ENCODE peak calls at places on chromosome 4, in ten cellular contexts. M is frontal cortex, T is T follicular helper cell, O is T-cell, X is skeletal muscle cell, N is NB4, I is aorta, J is NCI-H1417 treated with DMSO at 0.1 percent for 48 hours, K is activated T-cell treated with anti-CD3 and anti-CD28 coated beads for 4 hours, A is endothelial cell. Z is an unnamed sample.

GRCh38 chr4:165684177-165684870 is 188.7 kb upstream of the TLL1 start:
- DNase-seq in N (no peak), I (no peak), X (peak; percentile 70), M (no peak), J (no peak), K (no peak), A (no peak), O (no peak), T (no peak), Z (no peak)

GRCh38 chr4:84879651-84880200 is 86.8 kb downstream of the WDFY3 start:
- DNase-seq in N (no peak), I (no peak), T (no peak), A (no peak), J (no peak), O (no peak), X (no peak), K (no peak), M (no peak), Z (no peak)

GRCh38 chr4:120839624-120839973 is 82.9 kb downstream of the PRDM5 start:
- DNase-seq in K (no peak), T (no peak), X (no peak), J (no peak), O (no peak), I (peak; percentile 38), A (no peak), M (no peak), N (no peak), Z (no peak)

GRCh38 chr4:39410415-39410814 is 3.7 kb downstream of the KLB start:
- DNase-seq in X (no peak), A (no peak), O (no peak), I (no peak), J (no peak), M (no peak), N (no peak), K (no peak), T (no peak), Z (no peak)

GRCh38 chr4:155419266-155419665 is 42.5 kb upstream of the MAP9 start:
- DNase-seq in T (no peak), X (no peak), J (no peak), M (no peak), O (no peak), N (no peak), K (no peak), I (no peak), A (no peak), Z (no peak)

GRCh38 chr4:109755656-109756055 is 25.8 kb upstream of the PLA2G12A start:
- DNase-seq in T (no peak), O (no peak), I (no peak), M (no peak), J (no peak), A (no peak), X (no peak), K (no peak), N (peak; percentile 25), Z (no peak)

GRCh38 chr4:124262211-124263179 is 450.0 kb downstream of the ANKRD50 start:
- DNase-seq in I (peak; percentile 61), A (peak; percentile 69), J (peak; percentile 34), K (peak; percentile 5), O (no peak), N (peak; percentile 77), M (peak; percentile 8), X (peak; percentile 60), T (peak; percentile 5), Z (peak; percentile 54)

GRCh38 chr4:41192136-41192535 is 22.2 kb downstream of the APBB2 start:
- DNase-seq in I (no peak), N (no peak), A (no peak), X (no peak), M (no peak), T (no peak), K (no peak), O (no peak), J (no peak), Z (no peak)

GRCh38 chr4:20262221-20262620 is 10.5 kb downstream of the SLIT2 start:
- DNase-seq in X (no peak), K (no peak), J (no peak), M (no peak), I (no peak), N (no peak), O (no peak), A (no peak), T (no peak), Z (no peak)

GRCh38 chr4:157072002-157072401 is 3.9 kb upstream of the GLRB start:
- DNase-seq in X (no peak), A (no peak), N (no peak), T (no peak), O (no peak), I (no peak), J (no peak), K (no peak), M (no peak), Z (no peak)

Z was measured in left lobe of liver.